ENCODE peak calls at places on chromosomes 12 and 14, in four cellular contexts. M, B, A and H are unnamed samples.

GRCh38 chr12:62320054-62320453 is 59.9 kb downstream of the USP15 start:
- DNase-seq in M (no peak), B (no peak), A (no peak), H (no peak)

GRCh38 chr12:104656383-104656782 is 199.6 kb downstream of the CHST11 start:
- DNase-seq in M (no peak), B (no peak), A (no peak), H (no peak)

GRCh38 chr12:126108247-126108646 is 1043.0 kb downstream of the AACS start:
- DNase-seq in M (no peak), B (no peak), A (no peak), H (no peak)

GRCh38 chr12:42859612-42860011 is 270.1 kb upstream of the PRICKLE1 start:
- DNase-seq in M (no peak), B (no peak), A (no peak), H (no peak)

GRCh38 chr14:90429764-90430163 is 32.9 kb downstream of the CALM1 start:
- DNase-seq in M (no peak), B (no peak), A (no peak), H (no peak)

GRCh38 chr14:94051115-94051514 is 25.0 kb downstream of the OTUB2 start:
- DNase-seq in M (peak), B (peak), A (no peak), H (no peak)

GRCh38 chr14:98945611-98946570 is 326.1 kb downstream of the BCL11B start:
- DNase-seq in M (no peak), B (no peak), A (no peak), H (no peak)

GRCh38 chr12:75103822-75104221 is 105.8 kb downstream of the KCNC2 start:
- DNase-seq in M (no peak), B (no peak), A (no peak), H (no peak)

GRCh38 chr12:75921687-75922289 is 109.8 kb downstream of the PHLDA1 start:
- DNase-seq in M (no peak), B (no peak), A (no peak), H (no peak)

GRCh38 chr12:39990122-39991101 is 115.5 kb downstream of the SLC2A13 start:
- DNase-seq in M (peak), B (peak), A (peak), H (peak)

GRCh38 chr12:121255433-121255832 is 41.1 kb downstream of the CAMKK2 start:
- DNase-seq in M (no peak), B (no peak), A (no peak), H (no peak)

GRCh38 chr12:122799635-122800243 is 25.4 kb downstream of the CCDC62 start:
- DNase-seq in M (no peak), B (no peak), A (no peak), H (no peak)

GRCh38 chr14:51283402-51283825 is 43.4 kb downstream of the TMX1 start:
- DNase-seq in M (peak), B (peak), A (peak), H (peak)

GRCh38 chr14:64771161-64771560 is 66.9 kb downstream of the PLEKHG3 start:
- DNase-seq in M (no peak), B (no peak), A (no peak), H (no peak)

GRCh38 chr12:120687570-120688289 is 781 bp downstream of the MLEC start:
- DNase-seq in M (no peak), B (peak), A (no peak), H (no peak)

GRCh38 chr12:106863185-106863584 is 88.7 kb downstream of the RIC8B start:
- DNase-seq in M (no peak), B (peak), A (no peak), H (no peak)

GRCh38 chr14:95519699-95520098 is 3.2 kb upstream of the SYNE3 start:
- DNase-seq in M (no peak), B (peak), A (no peak), H (no peak)

GRCh38 chr12:93029091-93029490 is 100.0 kb upstream of the EEA1 start:
- DNase-seq in M (no peak), B (no peak), A (no peak), H (no peak)

GRCh38 chr12:85632390-85632789 is 203.8 kb downstream of the RASSF9 start:
- DNase-seq in M (no peak), B (peak), A (no peak), H (no peak)

GRCh38 chr12:56160160-56160763 is 2.1 kb downstream of the MYL6 start:
- DNase-seq in M (no peak), B (peak), A (no peak), H (no peak)

GRCh38 chr14:37903561-37904191 is 304.0 kb upstream of the SSTR1 start:
- DNase-seq in M (peak), B (peak), A (peak), H (no peak)

GRCh38 chr12:49866859-49867579 is 24.1 kb upstream of the BCDIN3D start:
- DNase-seq in M (peak), B (peak), A (peak), H (peak)

GRCh38 chr14:44873536-44873935 is 88.2 kb downstream of the KLHL28 start:
- DNase-seq in M (no peak), B (no peak), A (no peak), H (no peak)

GRCh38 chr12:106919910-106920544 is 35.7 kb upstream of the TMEM263 start:
- DNase-seq in M (peak), B (peak), A (no peak), H (no peak)

GRCh38 chr12:28050606-28051005 is 78.1 kb upstream of the PTHLH start:
- DNase-seq in M (no peak), B (no peak), A (no peak), H (no peak)

GRCh38 chr12:58812229-58812628 is 108.1 kb downstream of the LRIG3 start:
- DNase-seq in M (no peak), B (no peak), A (no peak), H (no peak)

GRCh38 chr14:77508876-77509275 is 10.3 kb upstream of the ISM2 start:
- DNase-seq in M (no peak), B (no peak), A (no peak), H (no peak)

GRCh38 chr12:82650627-82651337 is 35.9 kb upstream of the TMTC2 start:
- DNase-seq in M (peak), B (peak), A (peak), H (no peak)

GRCh38 chr12:113903381-113903863 is 62.7 kb downstream of the RBM19 start:
- DNase-seq in M (no peak), B (peak), A (no peak), H (no peak)